ENCODE peak calls at places on chromosomes 11 and 22, in four cellular contexts. R is transverse colon, U is iPS DF 6.9, Y is body of pancreas. O is an unnamed sample. For H3K4me1, the result is how much of the 10 kb centered on the place peaks cover.

GRCh38 chr22:44445307-44445680 is 52.7 kb downstream of the RTL6 start:
- DNase-seq in U (no peak), Y (no peak), R (no peak), O (no peak)

GRCh38 chr11:57276857-57277505 is 39.9 kb upstream of the APLNR start:
- DNase-seq in R (no peak), U (no peak), Y (no peak), O (no peak)

GRCh38 chr11:112361396-112361795 is 100.7 kb upstream of the PLET1 start:
- DNase-seq in Y (no peak), R (no peak), U (no peak), O (no peak)

GRCh38 chr11:114586797-114587196 is 8.8 kb downstream of the NXPE4 start:
- DNase-seq in Y (no peak), U (no peak), R (no peak), O (no peak)

GRCh38 chr11:61129608-61130523 is 27.6 kb downstream of the CD5 start:
- DNase-seq in U (peak), Y (peak), R (peak), O (peak)

GRCh38 chr22:49588739-49589138 is 238.9 kb downstream of the BRD1 start:
- DNase-seq in Y (no peak), U (no peak), R (no peak), O (no peak)

GRCh38 chr22:50469377-50470305 is 5.2 kb downstream of the SBF1 start:
- DNase-seq in R (peak), U (no peak), Y (peak), O (peak)

GRCh38 chr11:31725176-31725575 is 85.9 kb downstream of the PAX6 start:
- DNase-seq in R (no peak), U (no peak), Y (no peak), O (no peak)

GRCh38 chr11:108985611-108986279 is 320.9 kb downstream of the DDX10 start:
- DNase-seq in Y (no peak), U (no peak), R (no peak), O (no peak)

GRCh38 chr11:86164106-86164505 is 80.4 kb upstream of the EED start:
- DNase-seq in Y (no peak), U (no peak), R (no peak), O (no peak)

GRCh38 chr11:45145421-45146071 is 893 bp upstream of the PRDM11 start:
- DNase-seq in Y (peak), R (peak), U (peak), O (peak)

GRCh38 chr11:55726715-55727324 is 46.4 kb upstream of the OR5D13 start:
- DNase-seq in R (no peak), Y (no peak), U (no peak), O (no peak)

GRCh38 chr22:32880061-32880460 is 78.6 kb downstream of the TIMP3 start:
- DNase-seq in Y (no peak), U (no peak), R (no peak), O (no peak)

GRCh38 chr11:14650064-14650463 is 6.5 kb downstream of the PDE3B start:
- DNase-seq in U (no peak), R (no peak), Y (no peak), O (no peak)

GRCh38 chr22:42500836-42501179 is 18.8 kb downstream of the RRP7A start:
- DNase-seq in R (no peak), Y (no peak), U (no peak), O (no peak)

GRCh38 chr11:132028380-132029240 is 658.2 kb downstream of the NTM start:
- DNase-seq in Y (peak), U (no peak), R (peak), O (peak)

GRCh38 chr11:122330466-122330865 is 214.5 kb upstream of the BLID start:
- DNase-seq in Y (no peak), U (no peak), R (no peak), O (no peak)

GRCh38 chr11:31821235-31821764 is 10.2 kb upstream of the PAX6 start:
- DNase-seq in Y (no peak), R (no peak), U (no peak), O (no peak)

GRCh38 chr11:74615311-74615710 is 22.9 kb downstream of the POLD3 start:
- DNase-seq in U (no peak), R (no peak), Y (no peak), O (no peak)

GRCh38 chr22:34278121-34278520 is 357.8 kb upstream of the LARGE1 start:
- DNase-seq in Y (no peak), U (no peak), R (no peak), O (no peak)

GRCh38 chr11:24391165-24391564 is 105.7 kb upstream of the LUZP2 start:
- DNase-seq in Y (no peak), R (no peak), U (no peak), O (no peak)

GRCh38 chr11:10725114-10725906 is 25.7 kb upstream of the CTR9 start:
- DNase-seq in R (no peak), Y (no peak), U (no peak), O (no peak)

GRCh38 chr11:88383446-88383845 is 45.9 kb upstream of the CTSC start:
- DNase-seq in Y (no peak), R (no peak), U (no peak), O (no peak)

GRCh38 chr11:26493616-26494015 is 78.4 kb downstream of the MUC15 start:
- DNase-seq in Y (no peak), R (no peak), U (no peak), O (no peak)

GRCh38 chr22:50481045-50481439 is 301 bp upstream of the ADM2 start:
- DNase-seq in Y (no peak), R (no peak), U (no peak), O (no peak)

GRCh38 chr11:82936261-82936660 is 34.7 kb downstream of the DDIAS start:
- DNase-seq in U (no peak), Y (no peak), R (no peak), O (no peak)

GRCh38 chr11:132444891-132445290 is 1074.5 kb downstream of the NTM start:
- DNase-seq in R (no peak), Y (peak), U (no peak), O (no peak)

GRCh38 chr11:57499413-57499982 is 16.0 kb downstream of the SLC43A1 start:
- DNase-seq in R (peak), U (peak), Y (peak), O (peak)

GRCh38 chr22:37519268-37520195 is at the start of gene CARD10:
- DNase-seq in U (no peak), Y (peak), R (peak), O (peak)

GRCh38 chr22:48700566-48701295 is 1126.9 kb downstream of the BRD1 start:
- DNase-seq in R (no peak), Y (no peak), U (no peak), O (no peak)

GRCh38 chr11:2832718-2833020 is 52.9 kb downstream of the CDKN1C start:
- DNase-seq in R (no peak), U (no peak), Y (no peak), O (no peak)

GRCh38 chr11:128361451-128362020 is 225.8 kb downstream of the ETS1 start:
- DNase-seq in U (no peak), R (no peak), Y (peak), O (peak)

GRCh38 chr22:45007247-45007945 is 2.4 kb downstream of the PHF21B start:
- DNase-seq in R (no peak), U (no peak), Y (peak), O (no peak)

GRCh38 chr11:100273066-100273815 is 413.8 kb upstream of the ARHGAP42 start:
- DNase-seq in U (no peak), Y (no peak), R (no peak), O (no peak)

GRCh38 chr11:27735281-27735680 is 35.0 kb upstream of the BDNF start:
- DNase-seq in R (no peak), Y (no peak), U (no peak), O (no peak)

GRCh38 chr11:65891180-65892136 is 985 bp downstream of the CCDC85B start:
- DNase-seq in U (no peak), R (no peak), Y (no peak), O (no peak)

GRCh38 chr11:7564803-7565202 is 51.0 kb downstream of the PPFIBP2 start:
- DNase-seq in U (no peak), R (no peak), Y (no peak), O (no peak)

GRCh38 chr11:48047616-48048015 is 67.3 kb downstream of the PTPRJ start:
- DNase-seq in R (no peak), Y (no peak), U (no peak), O (no peak)
- H3K4me1 ChIP-seq in R (under half), Y (under half), U (under half), O (under half)

GRCh38 chr11:34898474-34898873 is 17.7 kb downstream of the APIP start:
- DNase-seq in R (no peak), U (no peak), Y (no peak), O (no peak)
- H3K4me1 ChIP-seq in R (under half), U (under half), Y (under half), O (under half)

DNA sequence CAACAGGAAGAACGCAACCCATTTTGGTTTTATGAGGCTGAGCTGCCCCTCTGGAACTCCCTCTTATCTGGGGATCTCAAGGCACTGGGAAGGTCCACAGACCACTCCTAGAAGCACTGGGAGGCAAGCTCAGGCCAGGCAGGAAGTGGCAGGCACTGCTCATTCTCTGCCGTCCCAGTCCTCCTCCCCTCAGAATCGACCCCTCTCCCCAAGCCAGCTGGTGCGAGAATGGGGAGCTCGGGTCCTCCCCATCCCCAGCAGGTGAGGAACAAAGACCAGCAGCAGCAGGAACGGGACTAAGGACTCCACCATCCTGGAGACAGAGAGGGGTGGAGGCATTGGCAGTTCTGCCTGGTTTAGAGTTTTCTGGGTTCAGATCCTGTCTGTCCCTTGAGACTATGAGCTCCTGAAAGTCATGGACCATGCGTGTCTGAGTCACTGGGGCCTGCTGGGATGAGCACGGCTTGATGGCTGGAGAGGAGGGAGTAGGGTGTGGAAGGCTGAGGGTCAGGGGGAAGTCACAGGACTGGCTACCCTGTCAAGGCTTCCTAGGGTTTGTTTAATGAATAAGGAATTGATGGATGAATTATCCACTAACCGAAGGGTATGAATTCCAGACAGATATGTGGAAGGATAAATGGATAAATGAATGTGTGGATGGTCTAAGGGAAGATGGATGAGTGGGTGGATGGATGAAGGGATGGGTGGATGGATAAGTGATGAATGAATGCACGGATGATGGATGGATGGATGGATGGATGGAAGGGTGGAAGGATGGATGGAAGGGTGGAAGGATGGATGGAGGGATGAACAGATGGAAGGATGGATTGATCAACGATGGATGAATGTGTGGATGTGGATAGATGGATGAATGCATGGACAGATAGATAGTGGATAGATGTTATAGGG is 6.4 kb downstream of the MYEOV start:
- DNase-seq in R (no peak), Y (no peak), U (no peak), O (no peak)
- H3K4me1 ChIP-seq in R (half or more), Y (under half), U (under half), O (under half)

GRCh38 chr11:119108151-119108856 is 1.2 kb downstream of the C2CD2L start:
- DNase-seq in Y (peak), U (no peak), R (peak), O (peak)
- H3K4me1 ChIP-seq in Y (under half), U (under half), R (under half), O (under half)

GRCh38 chr11:73313652-73314051 is 5.6 kb downstream of the ARHGEF17 start:
- DNase-seq in Y (no peak), R (no peak), U (no peak), O (no peak)
- H3K4me1 ChIP-seq in Y (half or more), R (half or more), U (under half), O (half or more)

DNA sequence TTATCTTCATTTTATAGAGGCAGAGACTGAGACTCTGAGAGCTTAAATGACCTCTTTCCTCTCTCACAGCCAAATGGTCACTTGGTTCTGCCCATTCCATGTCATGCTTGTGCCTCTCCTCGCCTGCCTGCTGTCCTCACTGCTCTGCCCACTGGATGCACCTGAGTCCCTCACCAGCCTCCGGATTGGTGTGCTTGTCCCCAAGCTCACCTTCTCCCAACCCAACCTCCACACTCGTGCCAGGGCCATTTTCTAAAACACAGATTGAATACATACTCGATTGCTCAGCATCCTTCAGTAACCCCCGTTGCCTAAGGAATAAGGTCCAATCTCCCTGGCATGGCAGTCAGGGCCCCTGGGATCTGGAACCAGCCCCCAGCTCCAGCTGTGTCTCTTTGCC is 28.4 kb upstream of the NECTIN1 start:
- DNase-seq in Y (no peak), U (no peak), R (no peak), O (no peak)
- H3K4me1 ChIP-seq in Y (under half), U (under half), R (under half), O (under half)

DNA sequence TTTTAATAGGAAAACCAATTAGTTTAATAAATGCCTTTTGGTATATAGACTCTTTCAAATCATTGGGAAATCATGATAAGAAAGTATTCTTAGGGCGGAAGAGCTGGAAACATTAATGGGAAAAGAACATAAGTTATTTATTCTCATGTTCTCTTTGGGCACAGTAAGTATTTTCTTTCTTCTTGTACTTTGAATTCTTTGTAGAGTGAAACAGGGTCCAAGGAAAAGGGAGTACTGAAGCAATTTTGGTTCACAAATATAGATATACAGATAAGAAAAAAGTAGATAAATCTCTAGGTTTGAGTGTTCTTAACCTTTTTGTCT is 123.2 kb downstream of the MICAL2 start:
- DNase-seq in Y (no peak), U (no peak), R (no peak), O (no peak)
- H3K4me1 ChIP-seq in Y (under half), U (under half), R (under half), O (under half)

DNA sequence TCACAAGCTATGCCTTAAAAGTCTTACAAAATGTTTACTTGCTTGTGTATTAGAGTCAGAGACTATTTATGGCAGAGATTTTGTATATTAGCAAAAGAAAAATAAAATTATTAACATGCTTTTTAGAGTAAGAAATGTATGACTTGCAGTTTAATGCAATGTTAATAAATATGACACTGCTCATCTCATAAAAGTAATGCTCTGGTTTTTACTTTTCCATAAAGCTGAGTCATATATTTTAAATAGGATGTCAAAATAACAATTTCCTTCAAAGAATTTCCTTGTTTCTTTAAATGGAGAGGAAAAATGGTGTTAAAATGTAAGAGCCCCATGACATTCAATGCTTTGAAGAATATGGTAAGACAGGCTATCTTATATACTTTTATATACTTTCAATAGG is 16.3 kb upstream of the RDX start:
- DNase-seq in Y (no peak), R (no peak), U (no peak), O (no peak)
- H3K4me1 ChIP-seq in Y (under half), R (under half), U (under half), O (under half)

GRCh38 chr11:95299078-95299611 is 68.1 kb upstream of the SESN3 start:
- DNase-seq in U (no peak), Y (no peak), R (no peak), O (no peak)
- H3K4me1 ChIP-seq in U (under half), Y (under half), R (under half), O (under half)

GRCh38 chr11:21472256-21472655 is 720.6 kb upstream of the ANO5 start:
- DNase-seq in Y (no peak), R (no peak), U (no peak), O (no peak)

GRCh38 chr11:21476588-21476987 is 716.3 kb upstream of the ANO5 start:
- DNase-seq in Y (no peak), U (no peak), R (no peak), O (no peak)

GRCh38 chr11:21470521-21470920 is 722.4 kb upstream of the ANO5 start:
- DNase-seq in U (no peak), Y (no peak), R (no peak), O (no peak)

GRCh38 chr11:21475276-21475675 is 717.6 kb upstream of the ANO5 start:
- DNase-seq in U (peak), R (no peak), Y (no peak), O (no peak)

DNA sequence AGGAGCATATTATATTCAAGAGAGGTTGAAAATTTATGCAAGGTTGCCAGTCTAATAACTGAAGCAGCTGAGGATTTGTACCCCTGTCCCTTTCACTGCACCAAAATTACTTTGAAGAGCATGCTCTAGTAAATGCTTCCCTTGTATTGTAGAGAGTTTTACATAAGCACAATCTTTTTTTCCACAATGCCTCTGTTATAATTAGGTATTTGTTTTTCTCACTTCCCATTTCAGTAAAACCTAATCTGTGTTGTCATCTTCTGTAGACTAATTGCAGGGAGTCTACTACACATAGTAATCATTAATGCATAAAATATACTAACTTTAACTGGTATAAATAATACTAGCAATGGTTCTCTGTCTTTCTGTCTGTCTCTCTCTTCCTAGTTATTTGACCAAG is 718.4 kb upstream of the ANO5 start:
- DNase-seq in R (no peak), Y (no peak), U (no peak), O (no peak)
- H3K4me1 ChIP-seq in R (under half), Y (under half), U (under half), O (under half)